ENCODE peak calls at places on chromosomes 12 and 14, in seven cellular contexts. One of them, this sample, is unnamed.
A peak's percentile ranks its signal among the peaks of the same experiment; 100 is the strongest.

GRCh38 chr12:106429636-106430035 is 72.1 kb downstream of the POLR3B start:
- DNase-seq in H1: no peak
- DNase-seq in GM12878: no peak
- DNase-seq in HepG2: no peak
- DNase-seq in GM12891: no peak
- DNase-seq in K562: no peak
- DNase-seq in SK-N-SH: no peak
- DNase-seq in this sample: no peak

GRCh38 chr14:99581960-99582359 is 22.0 kb downstream of the CCDC85C start:
- DNase-seq in H1: no peak
- DNase-seq in GM12878: no peak
- DNase-seq in HepG2: no peak
- DNase-seq in GM12891: no peak
- DNase-seq in K562: no peak
- DNase-seq in SK-N-SH: no peak
- DNase-seq in this sample: no peak

GRCh38 chr12:66301944-66302826 is at the start of gene HELB:
- DNase-seq in H1: peak; percentile 96
- DNase-seq in GM12878: peak; percentile 88
- DNase-seq in HepG2: peak; percentile 96
- DNase-seq in GM12891: peak; percentile 61
- DNase-seq in K562: peak; percentile 97
- DNase-seq in SK-N-SH: peak; percentile 91
- DNase-seq in this sample: peak; percentile 63

GRCh38 chr12:90298289-90298948 is 589.8 kb upstream of the ATP2B1 start:
- DNase-seq in H1: no peak
- DNase-seq in GM12878: no peak
- DNase-seq in HepG2: no peak
- DNase-seq in GM12891: no peak
- DNase-seq in K562: no peak
- DNase-seq in SK-N-SH: no peak
- DNase-seq in this sample: no peak

GRCh38 chr12:91272456-91273063 is 89.9 kb upstream of the DCN start:
- DNase-seq in H1: peak; percentile 15
- DNase-seq in GM12878: no peak
- DNase-seq in HepG2: no peak
- DNase-seq in GM12891: no peak
- DNase-seq in K562: no peak
- DNase-seq in SK-N-SH: no peak
- DNase-seq in this sample: no peak

GRCh38 chr14:69152181-69152943 is 557 bp downstream of the DCAF5 start:
- DNase-seq in H1: no peak
- DNase-seq in GM12878: no peak
- DNase-seq in HepG2: peak; percentile 20
- DNase-seq in GM12891: peak; percentile 34
- DNase-seq in K562: peak; percentile 56
- DNase-seq in SK-N-SH: peak; percentile 67
- DNase-seq in this sample: no peak

GRCh38 chr14:21796912-21797311 is 123.3 kb upstream of the OR4E1 start:
- DNase-seq in H1: no peak
- DNase-seq in GM12878: no peak
- DNase-seq in HepG2: no peak
- DNase-seq in GM12891: no peak
- DNase-seq in K562: no peak
- DNase-seq in SK-N-SH: no peak
- DNase-seq in this sample: no peak

GRCh38 chr14:95059126-95059525 is 98.2 kb downstream of the DICER1 start:
- DNase-seq in H1: no peak
- DNase-seq in GM12878: no peak
- DNase-seq in HepG2: no peak
- DNase-seq in GM12891: no peak
- DNase-seq in K562: no peak
- DNase-seq in SK-N-SH: no peak
- DNase-seq in this sample: no peak

GRCh38 chr12:47819544-47819901 is 180 bp downstream of the HDAC7 start:
- DNase-seq in H1: no peak
- DNase-seq in GM12878: no peak
- DNase-seq in HepG2: no peak
- DNase-seq in GM12891: no peak
- DNase-seq in K562: no peak
- DNase-seq in SK-N-SH: no peak
- DNase-seq in this sample: no peak

GRCh38 chr12:46217686-46218508 is 50.9 kb downstream of the SLC38A1 start:
- DNase-seq in H1: no peak
- DNase-seq in GM12878: peak; percentile 90
- DNase-seq in HepG2: no peak
- DNase-seq in GM12891: no peak
- DNase-seq in K562: no peak
- DNase-seq in SK-N-SH: no peak
- DNase-seq in this sample: peak; percentile 9

GRCh38 chr14:41285193-41285748 is 321.4 kb upstream of the LRFN5 start:
- DNase-seq in H1: no peak
- DNase-seq in GM12878: no peak
- DNase-seq in HepG2: peak; percentile 40
- DNase-seq in GM12891: no peak
- DNase-seq in K562: no peak
- DNase-seq in SK-N-SH: no peak
- DNase-seq in this sample: no peak

GRCh38 chr12:15256760-15257159 is 35.5 kb upstream of the RERG start:
- DNase-seq in H1: no peak
- DNase-seq in GM12878: no peak
- DNase-seq in HepG2: no peak
- DNase-seq in GM12891: no peak
- DNase-seq in K562: no peak
- DNase-seq in SK-N-SH: no peak
- DNase-seq in this sample: no peak

GRCh38 chr12:131950182-131950913 is 606 bp downstream of the EP400 start:
- DNase-seq in H1: no peak
- DNase-seq in GM12878: no peak
- DNase-seq in HepG2: no peak
- DNase-seq in GM12891: no peak
- DNase-seq in K562: peak; percentile 79
- DNase-seq in SK-N-SH: peak; percentile 79
- DNase-seq in this sample: no peak

GRCh38 chr14:75563931-75564330 is 14.5 kb upstream of the FLVCR2 start:
- DNase-seq in H1: no peak
- DNase-seq in GM12878: no peak
- DNase-seq in HepG2: no peak
- DNase-seq in GM12891: no peak
- DNase-seq in K562: no peak
- DNase-seq in SK-N-SH: no peak
- DNase-seq in this sample: no peak

GRCh38 chr12:30694971-30695326 is 720 bp downstream of the IPO8 start:
- DNase-seq in H1: no peak
- DNase-seq in GM12878: no peak
- DNase-seq in HepG2: peak; percentile 41
- DNase-seq in GM12891: no peak
- DNase-seq in K562: peak; percentile 11
- DNase-seq in SK-N-SH: peak; percentile 60
- DNase-seq in this sample: peak; percentile 5

DNA sequence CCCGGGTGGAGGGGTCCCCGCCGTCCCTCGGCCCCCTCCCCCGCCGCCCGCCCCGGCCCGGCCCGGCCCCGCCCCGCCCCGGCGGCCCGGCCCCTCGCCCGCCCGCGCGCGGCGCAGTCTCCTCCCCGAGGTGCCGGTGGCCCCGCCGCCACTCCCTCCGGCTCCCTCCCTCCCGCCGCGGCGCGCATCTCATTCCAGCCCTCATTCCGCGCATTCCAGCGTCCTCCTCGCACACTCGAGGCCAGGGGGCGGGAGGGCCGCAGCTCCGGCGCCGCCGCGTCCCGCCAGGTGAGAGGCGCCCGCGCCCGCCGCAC is at the start of gene TEAD4:
- DNase-seq in H1: no peak
- DNase-seq in GM12878: no peak
- DNase-seq in HepG2: peak; percentile 82
- DNase-seq in GM12891: peak; percentile 69
- DNase-seq in K562: peak; percentile 86
- DNase-seq in SK-N-SH: peak; percentile 94
- DNase-seq in this sample: peak; percentile 48
- TF ChIP-seq POLR2AphosphoS5 in H1: peak; percentile 90
- TF ChIP-seq POLR2AphosphoS5 in GM12878: no peak
- TF ChIP-seq POLR2AphosphoS5 in HepG2: no peak
- TF ChIP-seq POLR2AphosphoS5 in GM12891: no peak
- TF ChIP-seq POLR2AphosphoS5 in K562: no peak
- TF ChIP-seq POLR2AphosphoS5 in SK-N-SH: peak; percentile 8
- TF ChIP-seq POLR2AphosphoS5 in this sample: no peak

GRCh38 chr12:108152179-108152538 is 23.1 kb downstream of the WSCD2 start:
- DNase-seq in H1: no peak
- DNase-seq in GM12878: no peak
- DNase-seq in HepG2: no peak
- DNase-seq in GM12891: no peak
- DNase-seq in K562: no peak
- DNase-seq in SK-N-SH: no peak
- DNase-seq in this sample: no peak

GRCh38 chr12:108150436-108150835 is 21.3 kb downstream of the WSCD2 start:
- DNase-seq in H1: no peak
- DNase-seq in GM12878: no peak
- DNase-seq in HepG2: no peak
- DNase-seq in GM12891: no peak
- DNase-seq in K562: no peak
- DNase-seq in SK-N-SH: no peak
- DNase-seq in this sample: no peak

GRCh38 chr12:108147279-108147678 is 18.2 kb downstream of the WSCD2 start:
- DNase-seq in H1: no peak
- DNase-seq in GM12878: no peak
- DNase-seq in HepG2: no peak
- DNase-seq in GM12891: no peak
- DNase-seq in K562: no peak
- DNase-seq in SK-N-SH: no peak
- DNase-seq in this sample: no peak

GRCh38 chr12:108148521-108149074 is 19.5 kb downstream of the WSCD2 start:
- DNase-seq in H1: no peak
- DNase-seq in GM12878: no peak
- DNase-seq in HepG2: no peak
- DNase-seq in GM12891: no peak
- DNase-seq in K562: no peak
- DNase-seq in SK-N-SH: no peak
- DNase-seq in this sample: no peak

GRCh38 chr12:108151505-108152178 is 22.6 kb downstream of the WSCD2 start:
- DNase-seq in H1: no peak
- DNase-seq in GM12878: no peak
- DNase-seq in HepG2: no peak
- DNase-seq in GM12891: no peak
- DNase-seq in K562: no peak
- DNase-seq in SK-N-SH: no peak
- DNase-seq in this sample: no peak
- TF ChIP-seq TAF1 in H1: no peak
- TF ChIP-seq TAF1 in GM12878: no peak
- TF ChIP-seq TAF1 in HepG2: no peak
- TF ChIP-seq TAF1 in GM12891: no peak
- TF ChIP-seq TAF1 in K562: no peak
- TF ChIP-seq TAF1 in SK-N-SH: no peak
- TF ChIP-seq TAF1 in this sample: no peak

GRCh38 chr14:92962831-92963095 is 39.8 kb downstream of the CHGA start:
- DNase-seq in H1: no peak
- DNase-seq in GM12878: no peak
- DNase-seq in HepG2: no peak
- DNase-seq in GM12891: no peak
- DNase-seq in K562: no peak
- DNase-seq in SK-N-SH: no peak
- DNase-seq in this sample: no peak

GRCh38 chr14:92961567-92961855 is 38.6 kb downstream of the CHGA start:
- DNase-seq in H1: no peak
- DNase-seq in GM12878: no peak
- DNase-seq in HepG2: no peak
- DNase-seq in GM12891: no peak
- DNase-seq in K562: no peak
- DNase-seq in SK-N-SH: no peak
- DNase-seq in this sample: no peak

GRCh38 chr14:92962031-92962830 is 39.3 kb downstream of the CHGA start:
- DNase-seq in H1: no peak
- DNase-seq in GM12878: no peak
- DNase-seq in HepG2: no peak
- DNase-seq in GM12891: no peak
- DNase-seq in K562: no peak
- DNase-seq in SK-N-SH: no peak
- DNase-seq in this sample: no peak

GRCh38 chr14:92964124-92965109 is 41.5 kb downstream of the CHGA start:
- DNase-seq in H1: no peak
- DNase-seq in GM12878: no peak
- DNase-seq in HepG2: no peak
- DNase-seq in GM12891: no peak
- DNase-seq in K562: no peak
- DNase-seq in SK-N-SH: peak; percentile 77
- DNase-seq in this sample: no peak

GRCh38 chr14:92963301-92964123 is 40.6 kb downstream of the CHGA start:
- DNase-seq in H1: no peak
- DNase-seq in GM12878: no peak
- DNase-seq in HepG2: peak; percentile 43
- DNase-seq in GM12891: no peak
- DNase-seq in K562: no peak
- DNase-seq in SK-N-SH: no peak
- DNase-seq in this sample: no peak
- TF ChIP-seq POLR2AphosphoS5 in H1: no peak
- TF ChIP-seq POLR2AphosphoS5 in GM12878: no peak
- TF ChIP-seq POLR2AphosphoS5 in HepG2: no peak
- TF ChIP-seq POLR2AphosphoS5 in GM12891: no peak
- TF ChIP-seq POLR2AphosphoS5 in K562: no peak
- TF ChIP-seq POLR2AphosphoS5 in SK-N-SH: no peak
- TF ChIP-seq POLR2AphosphoS5 in this sample: no peak

DNA sequence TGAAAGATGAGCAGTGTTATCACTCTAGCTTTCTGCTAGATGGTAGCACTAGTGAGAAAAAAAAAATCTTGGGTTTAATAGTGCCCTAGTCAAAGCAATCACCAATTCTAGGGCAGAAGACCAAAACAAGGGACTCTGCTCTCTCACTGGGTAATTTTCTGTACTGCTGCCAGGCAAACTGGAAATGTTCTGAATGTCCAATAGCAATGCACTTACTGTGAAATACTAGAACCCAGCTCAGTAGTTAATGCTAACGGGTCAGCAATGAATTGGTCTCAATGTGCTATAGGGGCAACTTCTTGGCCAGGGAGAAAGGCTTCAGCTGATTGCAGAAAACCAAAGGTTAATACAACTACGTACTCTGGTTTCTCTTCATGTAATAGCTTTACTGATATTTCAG is 2.2 kb downstream of the ATF7 start:
- DNase-seq in H1: no peak
- DNase-seq in GM12878: no peak
- DNase-seq in HepG2: peak; percentile 52
- DNase-seq in GM12891: no peak
- DNase-seq in K562: no peak
- DNase-seq in SK-N-SH: no peak
- DNase-seq in this sample: no peak
- TF ChIP-seq TAF1 in H1: no peak
- TF ChIP-seq TAF1 in GM12878: no peak
- TF ChIP-seq TAF1 in HepG2: no peak
- TF ChIP-seq TAF1 in GM12891: no peak
- TF ChIP-seq TAF1 in K562: no peak
- TF ChIP-seq TAF1 in SK-N-SH: no peak
- TF ChIP-seq TAF1 in this sample: no peak

GRCh38 chr14:50783542-50783941 is 47.4 kb downstream of the NIN start:
- DNase-seq in H1: no peak
- DNase-seq in GM12878: no peak
- DNase-seq in HepG2: no peak
- DNase-seq in GM12891: no peak
- DNase-seq in K562: no peak
- DNase-seq in SK-N-SH: no peak
- DNase-seq in this sample: no peak
- TF ChIP-seq POLR2AphosphoS5 in H1: no peak
- TF ChIP-seq POLR2AphosphoS5 in GM12878: no peak
- TF ChIP-seq POLR2AphosphoS5 in HepG2: no peak
- TF ChIP-seq POLR2AphosphoS5 in GM12891: no peak
- TF ChIP-seq POLR2AphosphoS5 in K562: no peak
- TF ChIP-seq POLR2AphosphoS5 in SK-N-SH: no peak
- TF ChIP-seq POLR2AphosphoS5 in this sample: no peak

This sample was measured in GM12892.